ENCODE peak calls at places on chromosome X, in ten cellular contexts. One of them, this sample, is unnamed.

GRCh38 chrX:130771648-130772312 is 131.2 kb downstream of the ENOX2 start:
- DNase-seq in IMR-90: no peak
- DNase-seq in esophagus muscularis mucosa: no peak
- DNase-seq in tibial nerve: no peak
- DNase-seq in HCT116: no peak
- DNase-seq in HepG2: no peak
- DNase-seq in GM12878: no peak
- DNase-seq in uterus: no peak
- DNase-seq in right lobe of liver: no peak
- DNase-seq in breast epithelium: no peak
- DNase-seq in this sample: no peak

GRCh38 chrX:8453619-8454018 is 11.0 kb upstream of the VCX3B start:
- DNase-seq in HepG2: no peak
- DNase-seq in tibial nerve: no peak
- DNase-seq in esophagus muscularis mucosa: no peak
- DNase-seq in IMR-90: no peak
- DNase-seq in uterus: no peak
- DNase-seq in right lobe of liver: no peak
- DNase-seq in breast epithelium: no peak
- DNase-seq in GM12878: no peak
- DNase-seq in HCT116: no peak
- DNase-seq in this sample: no peak

GRCh38 chrX:148865237-148865636 is 364.8 kb downstream of the AFF2 start:
- DNase-seq in GM12878: no peak
- DNase-seq in right lobe of liver: no peak
- DNase-seq in HCT116: no peak
- DNase-seq in esophagus muscularis mucosa: no peak
- DNase-seq in breast epithelium: no peak
- DNase-seq in HepG2: no peak
- DNase-seq in uterus: no peak
- DNase-seq in IMR-90: no peak
- DNase-seq in tibial nerve: no peak
- DNase-seq in this sample: no peak

GRCh38 chrX:20362268-20363002 is 95.7 kb upstream of the RPS6KA3 start:
- DNase-seq in IMR-90: peak; percentile 50
- DNase-seq in HCT116: no peak
- DNase-seq in breast epithelium: no peak
- DNase-seq in tibial nerve: peak; percentile 5
- DNase-seq in esophagus muscularis mucosa: no peak
- DNase-seq in uterus: no peak
- DNase-seq in right lobe of liver: no peak
- DNase-seq in HepG2: peak; percentile 93
- DNase-seq in GM12878: no peak
- DNase-seq in this sample: no peak

GRCh38 chrX:46258356-46258755 is 286.9 kb downstream of the ZNF674 start:
- DNase-seq in breast epithelium: no peak
- DNase-seq in tibial nerve: no peak
- DNase-seq in uterus: no peak
- DNase-seq in HCT116: no peak
- DNase-seq in IMR-90: no peak
- DNase-seq in esophagus muscularis mucosa: no peak
- DNase-seq in GM12878: no peak
- DNase-seq in right lobe of liver: no peak
- DNase-seq in HepG2: no peak
- DNase-seq in this sample: no peak

GRCh38 chrX:9885150-9885549 is 82.0 kb upstream of the CLDN34 start:
- DNase-seq in right lobe of liver: peak; percentile 68
- DNase-seq in IMR-90: peak; percentile 71
- DNase-seq in HepG2: peak; percentile 30
- DNase-seq in uterus: no peak
- DNase-seq in tibial nerve: peak; percentile 9
- DNase-seq in breast epithelium: no peak
- DNase-seq in esophagus muscularis mucosa: no peak
- DNase-seq in HCT116: peak; percentile 16
- DNase-seq in GM12878: no peak
- DNase-seq in this sample: peak; percentile 64

GRCh38 chrX:65035451-65035779 is 59.2 kb upstream of the ZC4H2 start:
- DNase-seq in IMR-90: peak; percentile 21
- DNase-seq in GM12878: no peak
- DNase-seq in tibial nerve: peak; percentile 5
- DNase-seq in HepG2: no peak
- DNase-seq in breast epithelium: no peak
- DNase-seq in uterus: no peak
- DNase-seq in right lobe of liver: no peak
- DNase-seq in HCT116: no peak
- DNase-seq in esophagus muscularis mucosa: no peak
- DNase-seq in this sample: peak; percentile 29

GRCh38 chrX:9148626-9149385 is 114.9 kb upstream of the FAM9B start:
- DNase-seq in HepG2: no peak
- DNase-seq in breast epithelium: no peak
- DNase-seq in HCT116: no peak
- DNase-seq in uterus: peak; percentile 28
- DNase-seq in GM12878: no peak
- DNase-seq in tibial nerve: no peak
- DNase-seq in esophagus muscularis mucosa: no peak
- DNase-seq in IMR-90: peak; percentile 71
- DNase-seq in right lobe of liver: no peak
- DNase-seq in this sample: peak; percentile 26

GRCh38 chrX:70280573-70280972 is 1.4 kb upstream of the RAB41 start:
- DNase-seq in HCT116: no peak
- DNase-seq in esophagus muscularis mucosa: no peak
- DNase-seq in right lobe of liver: no peak
- DNase-seq in uterus: no peak
- DNase-seq in breast epithelium: no peak
- DNase-seq in tibial nerve: no peak
- DNase-seq in HepG2: no peak
- DNase-seq in IMR-90: no peak
- DNase-seq in GM12878: no peak
- DNase-seq in this sample: no peak

GRCh38 chrX:118550792-118551191 is 55.2 kb downstream of the DOCK11 start:
- DNase-seq in HepG2: no peak
- DNase-seq in esophagus muscularis mucosa: no peak
- DNase-seq in HCT116: no peak
- DNase-seq in right lobe of liver: no peak
- DNase-seq in GM12878: no peak
- DNase-seq in breast epithelium: no peak
- DNase-seq in tibial nerve: no peak
- DNase-seq in uterus: no peak
- DNase-seq in IMR-90: peak; percentile 28
- DNase-seq in this sample: no peak

GRCh38 chrX:132590350-132591026 is 101.7 kb upstream of the MBNL3 start:
- DNase-seq in uterus: no peak
- DNase-seq in HCT116: no peak
- DNase-seq in HepG2: peak; percentile 98
- DNase-seq in tibial nerve: no peak
- DNase-seq in esophagus muscularis mucosa: no peak
- DNase-seq in IMR-90: no peak
- DNase-seq in right lobe of liver: no peak
- DNase-seq in GM12878: no peak
- DNase-seq in breast epithelium: no peak
- DNase-seq in this sample: no peak

GRCh38 chrX:79130857-79131256 is 13.6 kb upstream of the GPR174 start:
- DNase-seq in IMR-90: no peak
- DNase-seq in breast epithelium: no peak
- DNase-seq in esophagus muscularis mucosa: no peak
- DNase-seq in GM12878: no peak
- DNase-seq in HepG2: no peak
- DNase-seq in tibial nerve: no peak
- DNase-seq in right lobe of liver: no peak
- DNase-seq in HCT116: no peak
- DNase-seq in uterus: no peak
- DNase-seq in this sample: no peak

GRCh38 chrX:105331244-105331643 is 110.8 kb upstream of the TEX13A start:
- DNase-seq in esophagus muscularis mucosa: no peak
- DNase-seq in tibial nerve: no peak
- DNase-seq in HCT116: no peak
- DNase-seq in right lobe of liver: no peak
- DNase-seq in GM12878: no peak
- DNase-seq in uterus: no peak
- DNase-seq in IMR-90: peak; percentile 52
- DNase-seq in HepG2: no peak
- DNase-seq in breast epithelium: no peak
- DNase-seq in this sample: no peak

GRCh38 chrX:2501246-2502102 is 698 bp upstream of the DHRSX start:
- DNase-seq in HepG2: no peak
- DNase-seq in uterus: no peak
- DNase-seq in HCT116: no peak
- DNase-seq in IMR-90: no peak
- DNase-seq in GM12878: no peak
- DNase-seq in breast epithelium: no peak
- DNase-seq in right lobe of liver: no peak
- DNase-seq in tibial nerve: no peak
- DNase-seq in esophagus muscularis mucosa: no peak
- DNase-seq in this sample: no peak

GRCh38 chrX:2499507-2499906 is 1.3 kb downstream of the DHRSX start:
- DNase-seq in HepG2: no peak
- DNase-seq in esophagus muscularis mucosa: no peak
- DNase-seq in uterus: no peak
- DNase-seq in HCT116: no peak
- DNase-seq in tibial nerve: no peak
- DNase-seq in IMR-90: no peak
- DNase-seq in breast epithelium: no peak
- DNase-seq in GM12878: no peak
- DNase-seq in right lobe of liver: no peak
- DNase-seq in this sample: no peak

GRCh38 chrX:2500681-2501151 is at the start of the genes DHRSX and ZBED1:
- DNase-seq in breast epithelium: no peak
- DNase-seq in GM12878: no peak
- DNase-seq in uterus: no peak
- DNase-seq in right lobe of liver: peak; percentile 71
- DNase-seq in HepG2: no peak
- DNase-seq in tibial nerve: no peak
- DNase-seq in esophagus muscularis mucosa: no peak
- DNase-seq in IMR-90: no peak
- DNase-seq in HCT116: no peak
- DNase-seq in this sample: peak; percentile 65

GRCh38 chrX:2498781-2499302 is 1.9 kb downstream of the DHRSX start:
- DNase-seq in uterus: no peak
- DNase-seq in HepG2: peak; percentile 65
- DNase-seq in GM12878: no peak
- DNase-seq in right lobe of liver: peak; percentile 66
- DNase-seq in tibial nerve: peak; percentile 35
- DNase-seq in breast epithelium: no peak
- DNase-seq in IMR-90: peak; percentile 18
- DNase-seq in HCT116: no peak
- DNase-seq in esophagus muscularis mucosa: no peak
- DNase-seq in this sample: no peak

GRCh38 chrX:2500091-2500680 is 590 bp downstream of the DHRSX start:
- DNase-seq in esophagus muscularis mucosa: no peak
- DNase-seq in right lobe of liver: peak; percentile 66
- DNase-seq in breast epithelium: no peak
- DNase-seq in HCT116: no peak
- DNase-seq in GM12878: no peak
- DNase-seq in HepG2: peak; percentile 18
- DNase-seq in uterus: no peak
- DNase-seq in IMR-90: peak; percentile 65
- DNase-seq in tibial nerve: no peak
- DNase-seq in this sample: peak; percentile 38
- TF ChIP-seq POLR2A in esophagus muscularis mucosa: no peak
- TF ChIP-seq POLR2A in right lobe of liver: no peak
- TF ChIP-seq POLR2A in breast epithelium: no peak
- TF ChIP-seq POLR2A in HCT116: no peak
- TF ChIP-seq POLR2A in GM12878: no peak
- TF ChIP-seq POLR2A in HepG2: no peak
- TF ChIP-seq POLR2A in uterus: peak; percentile 11
- TF ChIP-seq POLR2A in IMR-90: no peak
- TF ChIP-seq POLR2A in tibial nerve: no peak
- TF ChIP-seq POLR2A in this sample: no peak

GRCh38 chrX:13152511-13152868 is 108.1 kb upstream of the FAM9C start:
- DNase-seq in HCT116: no peak
- DNase-seq in breast epithelium: no peak
- DNase-seq in tibial nerve: no peak
- DNase-seq in HepG2: no peak
- DNase-seq in esophagus muscularis mucosa: no peak
- DNase-seq in GM12878: no peak
- DNase-seq in IMR-90: no peak
- DNase-seq in right lobe of liver: no peak
- DNase-seq in uterus: no peak
- DNase-seq in this sample: no peak

GRCh38 chrX:13147758-13148157 is 103.3 kb upstream of the FAM9C start:
- DNase-seq in HepG2: no peak
- DNase-seq in uterus: no peak
- DNase-seq in esophagus muscularis mucosa: no peak
- DNase-seq in breast epithelium: no peak
- DNase-seq in tibial nerve: no peak
- DNase-seq in IMR-90: peak; percentile 58
- DNase-seq in HCT116: no peak
- DNase-seq in GM12878: no peak
- DNase-seq in right lobe of liver: no peak
- DNase-seq in this sample: no peak

GRCh38 chrX:13153796-13154195 is 109.4 kb upstream of the FAM9C start:
- DNase-seq in right lobe of liver: no peak
- DNase-seq in tibial nerve: no peak
- DNase-seq in HCT116: no peak
- DNase-seq in IMR-90: peak; percentile 19
- DNase-seq in GM12878: no peak
- DNase-seq in esophagus muscularis mucosa: no peak
- DNase-seq in breast epithelium: no peak
- DNase-seq in HepG2: no peak
- DNase-seq in uterus: no peak
- DNase-seq in this sample: no peak

GRCh38 chrX:13149702-13150101 is 105.3 kb upstream of the FAM9C start:
- DNase-seq in HepG2: no peak
- DNase-seq in GM12878: no peak
- DNase-seq in breast epithelium: no peak
- DNase-seq in esophagus muscularis mucosa: no peak
- DNase-seq in right lobe of liver: no peak
- DNase-seq in HCT116: no peak
- DNase-seq in tibial nerve: no peak
- DNase-seq in IMR-90: no peak
- DNase-seq in uterus: no peak
- DNase-seq in this sample: no peak

GRCh38 chrX:13151806-13152510 is 107.5 kb upstream of the FAM9C start:
- DNase-seq in HepG2: no peak
- DNase-seq in uterus: no peak
- DNase-seq in right lobe of liver: no peak
- DNase-seq in IMR-90: peak; percentile 6
- DNase-seq in GM12878: no peak
- DNase-seq in HCT116: no peak
- DNase-seq in esophagus muscularis mucosa: no peak
- DNase-seq in tibial nerve: no peak
- DNase-seq in breast epithelium: no peak
- DNase-seq in this sample: no peak
- H3K27ac ChIP-seq in HepG2: no peak overlapping the region
- H3K27ac ChIP-seq in uterus: peak overlapping the region; percentile 81
- H3K27ac ChIP-seq in right lobe of liver: no peak overlapping the region
- H3K27ac ChIP-seq in IMR-90: no peak overlapping the region
- H3K27ac ChIP-seq in GM12878: no peak overlapping the region
- H3K27ac ChIP-seq in HCT116: no peak overlapping the region
- H3K27ac ChIP-seq in esophagus muscularis mucosa: peak overlapping the region; percentile 70
- H3K27ac ChIP-seq in tibial nerve: peak overlapping the region; percentile 71
- H3K27ac ChIP-seq in breast epithelium: peak overlapping the region; percentile 30
- H3K27ac ChIP-seq in this sample: no peak overlapping the region

GRCh38 chrX:107716816-107717700 is 58.5 kb downstream of the TSC22D3 start:
- DNase-seq in GM12878: peak; percentile 64
- DNase-seq in HepG2: no peak
- DNase-seq in HCT116: peak; percentile 46
- DNase-seq in uterus: peak; percentile 91
- DNase-seq in IMR-90: peak; percentile 63
- DNase-seq in breast epithelium: peak; percentile 90
- DNase-seq in tibial nerve: peak; percentile 92
- DNase-seq in right lobe of liver: peak; percentile 90
- DNase-seq in esophagus muscularis mucosa: peak; percentile 97
- DNase-seq in this sample: peak; percentile 91
- TF ChIP-seq POLR2A in GM12878: peak; percentile 98
- TF ChIP-seq POLR2A in HepG2: no peak
- TF ChIP-seq POLR2A in HCT116: no peak
- TF ChIP-seq POLR2A in uterus: peak; percentile 93
- TF ChIP-seq POLR2A in IMR-90: peak; percentile 95
- TF ChIP-seq POLR2A in breast epithelium: peak; percentile 97
- TF ChIP-seq POLR2A in tibial nerve: peak; percentile 99
- TF ChIP-seq POLR2A in right lobe of liver: peak; percentile 98
- TF ChIP-seq POLR2A in esophagus muscularis mucosa: peak; percentile 95
- TF ChIP-seq POLR2A in this sample: peak; percentile 92

GRCh38 chrX:97238632-97239031 is 354.9 kb downstream of the RPA4 start:
- DNase-seq in esophagus muscularis mucosa: no peak
- DNase-seq in HepG2: no peak
- DNase-seq in right lobe of liver: no peak
- DNase-seq in IMR-90: peak; percentile 55
- DNase-seq in tibial nerve: no peak
- DNase-seq in GM12878: no peak
- DNase-seq in uterus: no peak
- DNase-seq in HCT116: peak; percentile 8
- DNase-seq in breast epithelium: no peak
- DNase-seq in this sample: no peak
- H3K27ac ChIP-seq in esophagus muscularis mucosa: no peak overlapping the region
- H3K27ac ChIP-seq in HepG2: no peak overlapping the region
- H3K27ac ChIP-seq in right lobe of liver: no peak overlapping the region
- H3K27ac ChIP-seq in IMR-90: no peak overlapping the region
- H3K27ac ChIP-seq in tibial nerve: no peak overlapping the region
- H3K27ac ChIP-seq in GM12878: no peak overlapping the region
- H3K27ac ChIP-seq in uterus: no peak overlapping the region
- H3K27ac ChIP-seq in HCT116: no peak overlapping the region
- H3K27ac ChIP-seq in breast epithelium: no peak overlapping the region
- H3K27ac ChIP-seq in this sample: no peak overlapping the region

This sample was measured in ovary.